ENCODE peak calls at places on chromosomes 13 and 19, in seven cellular contexts. Y, T, G, O, Q, M and V are unnamed samples.

GRCh38 chr19:1016647-1017114 is 4.2 kb downstream of the TMEM259 start:
- DNase-seq in G (no peak), Q (peak; percentile 59), Y (peak; percentile 87), M (no peak), T (no peak), O (peak; percentile 58), V (no peak)

GRCh38 chr13:51938454-51938853 is 72.8 kb downstream of the ATP7B start:
- DNase-seq in Y (no peak), M (no peak), Q (no peak), T (no peak), G (no peak), O (no peak), V (no peak)

GRCh38 chr19:2478324-2478755 is 2.4 kb downstream of the GADD45B start:
- DNase-seq in Q (no peak), T (no peak), O (peak; percentile 79), M (peak; percentile 53), G (peak; percentile 86), Y (peak; percentile 72), V (no peak)

GRCh38 chr13:31068119-31068423 is 93.6 kb downstream of the HSPH1 start:
- DNase-seq in T (no peak), O (no peak), M (no peak), Y (no peak), Q (no peak), G (no peak), V (no peak)

GRCh38 chr19:6236310-6237291 is 43.2 kb downstream of the MLLT1 start:
- DNase-seq in Y (no peak), O (no peak), Q (no peak), T (no peak), M (no peak), G (peak; percentile 93), V (peak; percentile 88)

GRCh38 chr13:51793570-51794273 is 10.2 kb downstream of the DHRS12 start:
- DNase-seq in O (peak; percentile 68), Y (peak; percentile 85), M (no peak), T (peak; percentile 55), G (no peak), Q (peak; percentile 85), V (no peak)

GRCh38 chr19:13172335-13173128 is 22.3 kb downstream of the IER2 start:
- DNase-seq in T (no peak), G (peak; percentile 87), Q (peak; percentile 84), Y (peak; percentile 81), M (peak; percentile 80), O (peak; percentile 85), V (peak; percentile 66)

GRCh38 chr13:24168980-24169379 is 8.5 kb downstream of the SPATA13 start:
- DNase-seq in T (no peak), O (peak; percentile 83), M (no peak), Y (peak; percentile 7), G (no peak), Q (no peak), V (no peak)

GRCh38 chr19:8571006-8571411 is 6.2 kb downstream of the MYO1F start:
- DNase-seq in Y (peak; percentile 55), O (peak; percentile 66), M (no peak), T (no peak), G (peak; percentile 71), Q (peak; percentile 56), V (peak; percentile 13)

GRCh38 chr13:50275392-50276063 is 260.3 kb downstream of the KCNRG start:
- DNase-seq in G (no peak), Y (peak; percentile 12), T (no peak), Q (no peak), M (no peak), O (no peak), V (no peak)

GRCh38 chr13:78978381-78978998 is 319.5 kb upstream of the OBI1 start:
- DNase-seq in Y (peak; percentile 69), G (no peak), T (peak; percentile 48), M (no peak), O (peak; percentile 63), Q (peak; percentile 68), V (no peak)

GRCh38 chr13:98571955-98572662 is 4.8 kb downstream of the STK24 start:
- DNase-seq in T (no peak), Y (peak; percentile 92), Q (no peak), G (no peak), M (no peak), O (peak; percentile 87), V (no peak)

GRCh38 chr19:53511933-53512374 is 26.0 kb upstream of the ZNF331 start:
- DNase-seq in M (no peak), G (peak; percentile 72), O (peak; percentile 61), T (peak; percentile 7), Y (peak; percentile 54), Q (peak; percentile 47), V (peak; percentile 31)

GRCh38 chr13:100875392-100876043 is 200.9 kb upstream of the TMTC4 start:
- DNase-seq in Y (peak; percentile 95), T (no peak), O (peak; percentile 91), Q (peak; percentile 91), G (no peak), M (no peak), V (no peak)

GRCh38 chr13:69226427-69226826 is 881.2 kb upstream of the ATXN8OS start:
- DNase-seq in M (no peak), Y (no peak), Q (no peak), O (no peak), T (no peak), G (no peak), V (no peak)

GRCh38 chr13:104422668-104423067 is 1356.5 kb upstream of the SLC10A2 start:
- DNase-seq in O (no peak), T (no peak), G (no peak), Y (no peak), M (no peak), Q (no peak), V (no peak)

GRCh38 chr19:14198384-14199376 is 7.3 kb downstream of the ADGRL1 start:
- DNase-seq in G (no peak), Q (no peak), O (peak; percentile 44), M (no peak), T (no peak), Y (no peak), V (no peak)

GRCh38 chr13:113157929-113158747 is at the start of gene PROZ:
- DNase-seq in Q (no peak), T (no peak), M (no peak), Y (no peak), O (no peak), G (no peak), V (no peak)

GRCh38 chr13:39091586-39091985 is 53.3 kb downstream of the NHLRC3 start:
- DNase-seq in M (no peak), G (no peak), T (no peak), Q (no peak), Y (no peak), O (no peak), V (no peak)

GRCh38 chr13:37595162-37595561 is 3.4 kb downstream of the POSTN start:
- DNase-seq in Y (peak; percentile 65), G (no peak), T (no peak), O (peak; percentile 46), M (no peak), Q (peak; percentile 17), V (no peak)

GRCh38 chr13:100506600-100507422 is 81.8 kb downstream of the GGACT start:
- DNase-seq in T (no peak), Q (no peak), G (no peak), O (no peak), Y (peak; percentile 10), M (no peak), V (no peak)

GRCh38 chr13:24894277-24894971 is 130.5 kb downstream of the RNF17 start:
- DNase-seq in G (no peak), O (no peak), Q (no peak), M (no peak), T (no peak), Y (no peak), V (no peak)

GRCh38 chr13:73366241-73366640 is 307.4 kb downstream of the KLF5 start:
- DNase-seq in M (no peak), O (no peak), Q (no peak), T (no peak), Y (no peak), G (no peak), V (no peak)

GRCh38 chr19:14158276-14159023 is 22.1 kb upstream of the ASF1B start:
- DNase-seq in O (no peak), Y (no peak), G (no peak), M (no peak), Q (no peak), T (no peak), V (no peak)

GRCh38 chr19:51029718-51030117 is 3.3 kb upstream of the KLK11 start:
- DNase-seq in M (no peak), T (no peak), O (no peak), G (no peak), Q (no peak), Y (no peak), V (no peak)

GRCh38 chr19:1235625-1236538 is 1.9 kb downstream of the CBARP start:
- DNase-seq in T (no peak), Q (no peak), G (no peak), O (no peak), Y (peak; percentile 44), M (no peak), V (no peak)

GRCh38 chr13:48278806-48279205 is 24.7 kb upstream of the RB1 start:
- DNase-seq in Y (no peak), G (no peak), T (no peak), O (no peak), Q (no peak), M (no peak), V (no peak)

GRCh38 chr19:46229442-46229841 is at the start of gene IGFL1:
- DNase-seq in G (no peak), M (no peak), Y (no peak), T (no peak), O (no peak), Q (no peak), V (no peak)

GRCh38 chr13:21625366-21625765 is 21.4 kb upstream of the MICU2 start:
- DNase-seq in G (no peak), M (no peak), T (peak; percentile 59), O (peak; percentile 44), Y (peak; percentile 42), Q (peak; percentile 18), V (no peak)

GRCh38 chr13:27622102-27622820 is 569 bp downstream of the POLR1D start:
- DNase-seq in M (no peak), T (no peak), G (no peak), Y (peak; percentile 14), O (peak; percentile 12), Q (no peak), V (no peak)
- TF ChIP-seq CTCF in M (peak; percentile 27), T (peak; percentile 36), G (no peak), Y (peak; percentile 34), O (peak; percentile 45), Q (peak; percentile 53), V (no peak)

DNA sequence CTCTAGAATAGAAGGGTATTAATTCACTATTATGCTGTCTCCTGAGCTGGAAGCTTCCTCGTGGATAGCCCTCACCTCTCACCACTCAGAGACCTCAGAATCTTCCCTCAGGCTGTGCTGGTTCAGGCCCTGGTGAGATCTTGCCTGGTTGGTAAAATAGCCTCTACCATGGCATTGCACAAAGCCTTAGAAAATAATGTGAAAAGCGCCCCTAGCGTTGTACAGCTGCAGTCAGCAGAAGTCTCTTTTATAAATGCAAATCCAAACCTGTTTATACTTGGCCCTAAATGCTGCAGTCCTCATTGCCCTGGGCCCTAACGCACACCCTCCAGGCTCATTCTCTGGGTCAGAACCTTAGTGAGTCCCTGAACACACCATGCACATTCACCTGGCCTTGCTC is 150.9 kb downstream of the KCTD15 start:
- DNase-seq in Y (no peak), M (no peak), G (no peak), O (no peak), T (no peak), Q (no peak), V (no peak)
- TF ChIP-seq CTCF in Y (no peak), M (no peak), G (no peak), O (peak; percentile 19), T (peak; percentile 48), Q (peak; percentile 22), V (peak; percentile 36)

GRCh38 chr19:10543420-10544241 is at the start of gene ATG4D:
- DNase-seq in T (peak; percentile 56), M (no peak), O (peak; percentile 60), Q (peak; percentile 35), G (peak; percentile 92), Y (peak; percentile 51), V (peak; percentile 73)
- TF ChIP-seq CTCF in T (no peak), M (no peak), O (no peak), Q (no peak), G (no peak), Y (no peak), V (no peak)

GRCh38 chr13:76822691-76823267 is 63.4 kb downstream of the KCTD12 start:
- DNase-seq in Q (no peak), M (no peak), T (no peak), Y (peak; percentile 69), O (peak; percentile 71), G (no peak), V (no peak)
- TF ChIP-seq CTCF in Q (peak; percentile 39), M (peak; percentile 9), T (no peak), Y (peak; percentile 48), O (peak; percentile 60), G (peak; percentile 40), V (no peak)